ENCODE peak calls at places on chromosomes 5 and 9, in five cellular contexts. One of them, this sample, is unnamed.
A peak's percentile ranks its signal among the peaks of the same experiment; 100 is the strongest.

GRCh38 chr5:34914671-34915138 is 599 bp downstream of the RAD1 start:
- DNase-seq in DND-41: peak; percentile 22
- DNase-seq in lung: no peak
- DNase-seq in hepatocyte: peak; percentile 31
- DNase-seq in BE2C: peak; percentile 16
- DNase-seq in this sample: no peak

GRCh38 chr9:16136961-16137360 is 584.1 kb downstream of the CCDC171 start:
- DNase-seq in lung: no peak
- DNase-seq in BE2C: no peak
- DNase-seq in DND-41: no peak
- DNase-seq in hepatocyte: no peak
- DNase-seq in this sample: no peak

GRCh38 chr9:9912459-9912858 is 700.3 kb downstream of the PTPRD start:
- DNase-seq in BE2C: no peak
- DNase-seq in hepatocyte: no peak
- DNase-seq in DND-41: no peak
- DNase-seq in lung: no peak
- DNase-seq in this sample: no peak

GRCh38 chr5:76337949-76338589 is 65.0 kb upstream of the IQGAP2 start:
- DNase-seq in DND-41: peak; percentile 7
- DNase-seq in hepatocyte: peak; percentile 72
- DNase-seq in lung: peak; percentile 42
- DNase-seq in BE2C: peak; percentile 9
- DNase-seq in this sample: peak; percentile 24

GRCh38 chr5:54639621-54640020 is 122.1 kb downstream of the SNX18 start:
- DNase-seq in lung: no peak
- DNase-seq in hepatocyte: no peak
- DNase-seq in DND-41: no peak
- DNase-seq in BE2C: no peak
- DNase-seq in this sample: no peak

GRCh38 chr9:81578606-81579005 is 110.7 kb downstream of the TLE1 start:
- DNase-seq in DND-41: no peak
- DNase-seq in BE2C: no peak
- DNase-seq in hepatocyte: no peak
- DNase-seq in lung: no peak
- DNase-seq in this sample: no peak

GRCh38 chr9:16202913-16203734 is 650.3 kb downstream of the CCDC171 start:
- DNase-seq in DND-41: no peak
- DNase-seq in hepatocyte: peak; percentile 28
- DNase-seq in lung: no peak
- DNase-seq in BE2C: no peak
- DNase-seq in this sample: no peak

GRCh38 chr5:158435161-158435616 is 576.2 kb upstream of the CLINT1 start:
- DNase-seq in hepatocyte: no peak
- DNase-seq in lung: no peak
- DNase-seq in BE2C: no peak
- DNase-seq in DND-41: peak; percentile 83
- DNase-seq in this sample: peak; percentile 23

GRCh38 chr9:109244179-109245132 is 76.4 kb downstream of the EPB41L4B start:
- DNase-seq in DND-41: peak; percentile 76
- DNase-seq in hepatocyte: peak; percentile 85
- DNase-seq in lung: peak; percentile 68
- DNase-seq in BE2C: peak; percentile 73
- DNase-seq in this sample: peak; percentile 46

GRCh38 chr5:39138892-39139291 is 64.7 kb upstream of the RICTOR start:
- DNase-seq in DND-41: no peak
- DNase-seq in BE2C: no peak
- DNase-seq in lung: no peak
- DNase-seq in hepatocyte: no peak
- DNase-seq in this sample: no peak

GRCh38 chr9:128168731-128169308 is 8.8 kb downstream of the BBLN start:
- DNase-seq in BE2C: no peak
- DNase-seq in hepatocyte: no peak
- DNase-seq in lung: no peak
- DNase-seq in DND-41: no peak
- DNase-seq in this sample: no peak

GRCh38 chr9:130242270-130243014 is 23.1 kb upstream of the HMCN2 start:
- DNase-seq in hepatocyte: no peak
- DNase-seq in DND-41: no peak
- DNase-seq in BE2C: no peak
- DNase-seq in lung: no peak
- DNase-seq in this sample: no peak

GRCh38 chr9:27540537-27540936 is 10.9 kb upstream of the MOB3B start:
- DNase-seq in lung: no peak
- DNase-seq in hepatocyte: no peak
- DNase-seq in BE2C: no peak
- DNase-seq in DND-41: no peak
- DNase-seq in this sample: no peak

GRCh38 chr9:76996700-76997099 is 22.8 kb upstream of the FOXB2 start:
- DNase-seq in lung: no peak
- DNase-seq in hepatocyte: peak; percentile 72
- DNase-seq in DND-41: no peak
- DNase-seq in BE2C: peak; percentile 75
- DNase-seq in this sample: no peak

GRCh38 chr9:72983512-72984021 is 30.7 kb upstream of the ALDH1A1 start:
- DNase-seq in lung: no peak
- DNase-seq in DND-41: no peak
- DNase-seq in BE2C: no peak
- DNase-seq in hepatocyte: peak; percentile 51
- DNase-seq in this sample: no peak

GRCh38 chr5:75670571-75670970 is 46.7 kb downstream of the POC5 start:
- DNase-seq in lung: no peak
- DNase-seq in hepatocyte: peak; percentile 36
- DNase-seq in DND-41: no peak
- DNase-seq in BE2C: no peak
- DNase-seq in this sample: no peak

GRCh38 chr9:97615439-97616072 is 17.6 kb downstream of the TSTD2 start:
- DNase-seq in hepatocyte: peak; percentile 79
- DNase-seq in DND-41: peak; percentile 59
- DNase-seq in BE2C: peak; percentile 67
- DNase-seq in lung: peak; percentile 59
- DNase-seq in this sample: no peak

GRCh38 chr5:168820776-168821302 is 241.7 kb upstream of the PANK3 start:
- DNase-seq in DND-41: no peak
- DNase-seq in lung: no peak
- DNase-seq in BE2C: peak; percentile 60
- DNase-seq in hepatocyte: no peak
- DNase-seq in this sample: no peak

GRCh38 chr5:134958755-134959154 is 9.0 kb upstream of the CATSPER3 start:
- DNase-seq in lung: no peak
- DNase-seq in DND-41: no peak
- DNase-seq in hepatocyte: no peak
- DNase-seq in BE2C: no peak
- DNase-seq in this sample: no peak

GRCh38 chr9:114026335-114026734 is 51.8 kb downstream of the AMBP start:
- DNase-seq in lung: peak; percentile 17
- DNase-seq in hepatocyte: no peak
- DNase-seq in BE2C: no peak
- DNase-seq in DND-41: no peak
- DNase-seq in this sample: no peak

GRCh38 chr9:129887210-129888084 is 52.2 kb downstream of the USP20 start:
- DNase-seq in hepatocyte: no peak
- DNase-seq in lung: no peak
- DNase-seq in BE2C: no peak
- DNase-seq in DND-41: peak; percentile 66
- DNase-seq in this sample: no peak

GRCh38 chr5:97499605-97500004 is 316.6 kb upstream of the RIOK2 start:
- DNase-seq in hepatocyte: no peak
- DNase-seq in DND-41: no peak
- DNase-seq in BE2C: peak; percentile 27
- DNase-seq in lung: no peak
- DNase-seq in this sample: no peak

GRCh38 chr5:173895766-173896165 is 7.6 kb downstream of the CPEB4 start:
- DNase-seq in lung: no peak
- DNase-seq in hepatocyte: no peak
- DNase-seq in BE2C: no peak
- DNase-seq in DND-41: no peak
- DNase-seq in this sample: no peak
- H3K4me3 ChIP-seq in lung: no peak overlapping the region
- H3K4me3 ChIP-seq in hepatocyte: no peak overlapping the region
- H3K4me3 ChIP-seq in BE2C: no peak overlapping the region
- H3K4me3 ChIP-seq in DND-41: no peak overlapping the region
- H3K4me3 ChIP-seq in this sample: no peak overlapping the region

GRCh38 chr5:79258801-79259200 is 22.9 kb downstream of the JMY start:
- DNase-seq in hepatocyte: no peak
- DNase-seq in BE2C: no peak
- DNase-seq in DND-41: no peak
- DNase-seq in lung: no peak
- DNase-seq in this sample: no peak

GRCh38 chr5:79259810-79260209 is 23.9 kb downstream of the JMY start:
- DNase-seq in hepatocyte: no peak
- DNase-seq in DND-41: no peak
- DNase-seq in BE2C: no peak
- DNase-seq in lung: no peak
- DNase-seq in this sample: no peak

GRCh38 chr5:79257314-79257713 is 21.4 kb downstream of the JMY start:
- DNase-seq in BE2C: no peak
- DNase-seq in lung: no peak
- DNase-seq in DND-41: no peak
- DNase-seq in hepatocyte: no peak
- DNase-seq in this sample: no peak

GRCh38 chr5:79261907-79262306 is 26.0 kb downstream of the JMY start:
- DNase-seq in lung: no peak
- DNase-seq in BE2C: no peak
- DNase-seq in DND-41: no peak
- DNase-seq in hepatocyte: no peak
- DNase-seq in this sample: no peak

GRCh38 chr5:79259383-79259782 is 23.5 kb downstream of the JMY start:
- DNase-seq in DND-41: no peak
- DNase-seq in BE2C: no peak
- DNase-seq in lung: no peak
- DNase-seq in hepatocyte: no peak
- DNase-seq in this sample: no peak
- TF ChIP-seq CTCF in DND-41: no peak
- TF ChIP-seq CTCF in BE2C: no peak
- TF ChIP-seq CTCF in lung: no peak
- TF ChIP-seq CTCF in hepatocyte: no peak
- TF ChIP-seq CTCF in this sample: no peak

GRCh38 chr9:22103650-22104575 is 94.8 kb upstream of the CDKN2B start:
- DNase-seq in BE2C: no peak
- DNase-seq in lung: no peak
- DNase-seq in hepatocyte: no peak
- DNase-seq in DND-41: no peak
- DNase-seq in this sample: no peak
- H3K4me3 ChIP-seq in BE2C: no peak overlapping the region
- H3K4me3 ChIP-seq in lung: no peak overlapping the region
- H3K4me3 ChIP-seq in hepatocyte: no peak overlapping the region
- H3K4me3 ChIP-seq in DND-41: no peak overlapping the region
- H3K4me3 ChIP-seq in this sample: no peak overlapping the region

DNA sequence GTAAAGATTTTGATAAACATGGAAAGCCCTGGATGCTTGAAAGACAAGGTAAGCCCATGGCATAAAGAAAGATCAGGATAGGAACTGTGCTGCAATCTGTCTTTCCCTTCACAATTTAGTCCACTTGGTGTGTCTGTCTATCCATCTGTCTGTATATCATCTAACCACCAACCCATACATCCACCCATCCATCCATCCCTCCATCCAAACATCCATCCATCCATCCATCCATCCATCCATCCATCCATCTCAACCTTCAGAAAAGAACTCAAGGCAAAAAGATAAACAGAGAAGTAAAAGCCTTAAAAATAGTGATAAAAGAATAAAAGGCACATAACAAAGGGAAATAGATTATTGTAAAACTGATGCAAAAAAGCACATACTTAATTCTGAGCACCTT is 15.1 kb upstream of the TRIO start:
- DNase-seq in lung: no peak
- DNase-seq in DND-41: no peak
- DNase-seq in hepatocyte: no peak
- DNase-seq in BE2C: no peak
- DNase-seq in this sample: no peak
- TF ChIP-seq CTCF in lung: no peak
- TF ChIP-seq CTCF in DND-41: no peak
- TF ChIP-seq CTCF in hepatocyte: no peak
- TF ChIP-seq CTCF in BE2C: no peak
- TF ChIP-seq CTCF in this sample: no peak

GRCh38 chr5:139905401-139905800 is 109.8 kb downstream of the PSD2 start:
- DNase-seq in DND-41: no peak
- DNase-seq in lung: no peak
- DNase-seq in hepatocyte: no peak
- DNase-seq in BE2C: no peak
- DNase-seq in this sample: no peak
- H3K4me3 ChIP-seq in DND-41: no peak overlapping the region
- H3K4me3 ChIP-seq in lung: no peak overlapping the region
- H3K4me3 ChIP-seq in hepatocyte: no peak overlapping the region
- H3K4me3 ChIP-seq in BE2C: no peak overlapping the region
- H3K4me3 ChIP-seq in this sample: no peak overlapping the region

GRCh38 chr5:9207820-9208418 is 338.0 kb downstream of the SEMA5A start:
- DNase-seq in BE2C: no peak
- DNase-seq in DND-41: no peak
- DNase-seq in hepatocyte: peak; percentile 68
- DNase-seq in lung: no peak
- DNase-seq in this sample: peak; percentile 12
- TF ChIP-seq CTCF in BE2C: peak; percentile 43
- TF ChIP-seq CTCF in DND-41: peak; percentile 76
- TF ChIP-seq CTCF in hepatocyte: peak; percentile 72
- TF ChIP-seq CTCF in lung: peak; percentile 20
- TF ChIP-seq CTCF in this sample: peak; percentile 39

GRCh38 chr9:91855196-91855595 is 94.8 kb downstream of the ROR2 start:
- DNase-seq in lung: no peak
- DNase-seq in DND-41: no peak
- DNase-seq in BE2C: no peak
- DNase-seq in hepatocyte: no peak
- DNase-seq in this sample: no peak
- H3K4me3 ChIP-seq in lung: no peak overlapping the region
- H3K4me3 ChIP-seq in DND-41: no peak overlapping the region
- H3K4me3 ChIP-seq in BE2C: no peak overlapping the region
- H3K4me3 ChIP-seq in hepatocyte: no peak overlapping the region
- H3K4me3 ChIP-seq in this sample: no peak overlapping the region

GRCh38 chr5:92644271-92644886 is 936.6 kb downstream of the NR2F1-AS1 start:
- DNase-seq in BE2C: no peak
- DNase-seq in DND-41: no peak
- DNase-seq in hepatocyte: peak; percentile 17
- DNase-seq in lung: no peak
- DNase-seq in this sample: no peak
- TF ChIP-seq CTCF in BE2C: peak; percentile 37
- TF ChIP-seq CTCF in DND-41: no peak
- TF ChIP-seq CTCF in hepatocyte: no peak
- TF ChIP-seq CTCF in lung: no peak
- TF ChIP-seq CTCF in this sample: no peak

GRCh38 chr5:24059006-24059405 is 551.6 kb downstream of the PRDM9 start:
- DNase-seq in DND-41: no peak
- DNase-seq in lung: no peak
- DNase-seq in hepatocyte: no peak
- DNase-seq in BE2C: no peak
- DNase-seq in this sample: no peak
- H3K4me3 ChIP-seq in DND-41: no peak overlapping the region
- H3K4me3 ChIP-seq in lung: no peak overlapping the region
- H3K4me3 ChIP-seq in hepatocyte: no peak overlapping the region
- H3K4me3 ChIP-seq in BE2C: no peak overlapping the region
- H3K4me3 ChIP-seq in this sample: no peak overlapping the region